ENCODE peak calls at places on chromosome 1, in eight cellular contexts. F is smooth muscle cell of the brain vasculature; C is effector memory CD8-positive, alpha-beta T cell; P is brain microvascular endothelial cell; Q is stimulated activated CD4-positive, alpha-beta T cell treated with anti-CD3 and anti-CD28 coated beads, Interleukin-4, amount 100 ng/mL, for 1 hour; U is Caki2; T is NT2/D1; I is HCT116. D is an unnamed sample.

GRCh38 chr1:92940541-92940940 is 20.7 kb downstream of the DIPK1A start:
- DNase-seq in F (no peak), C (no peak), P (no peak), Q (no peak), U (no peak), T (no peak), I (no peak), D (no peak)

GRCh38 chr1:55931272-55931940 is 648.0 kb downstream of the PLPP3 start:
- DNase-seq in F (no peak), C (no peak), P (no peak), Q (no peak), U (no peak), T (no peak), I (no peak), D (no peak)

GRCh38 chr1:34750610-34751009 is 4.2 kb upstream of the GJB5 start:
- DNase-seq in F (no peak), C (no peak), P (no peak), Q (no peak), U (no peak), T (no peak), I (no peak), D (no peak)

GRCh38 chr1:50996083-50996482 is 26.0 kb downstream of the CDKN2C start:
- DNase-seq in F (no peak), C (no peak), P (no peak), Q (no peak), U (no peak), T (no peak), I (no peak), D (no peak)

GRCh38 chr1:199522936-199523335 is 504.6 kb upstream of the NR5A2 start:
- DNase-seq in F (peak), C (no peak), P (peak), Q (no peak), U (no peak), T (no peak), I (no peak), D (no peak)

GRCh38 chr1:189374816-189375215 is 1102.8 kb downstream of the BRINP3 start:
- DNase-seq in F (no peak), C (no peak), P (no peak), Q (no peak), U (no peak), T (no peak), I (no peak), D (no peak)

GRCh38 chr1:233885196-233886028 is 19.1 kb upstream of the SLC35F3 start:
- DNase-seq in F (no peak), C (no peak), P (no peak), Q (no peak), U (no peak), T (no peak), I (no peak), D (no peak)

GRCh38 chr1:245441699-245442098 is 286.9 kb downstream of the KIF26B start:
- DNase-seq in F (no peak), C (no peak), P (no peak), Q (no peak), U (no peak), T (no peak), I (no peak), D (no peak)

GRCh38 chr1:186304982-186305949 is 69.8 kb downstream of the TPR start:
- DNase-seq in F (no peak), C (no peak), P (peak), Q (no peak), U (peak), T (peak), I (peak), D (peak)

GRCh38 chr1:3483801-3484444 is 29.5 kb downstream of the ARHGEF16 start:
- DNase-seq in F (no peak), C (peak), P (no peak), Q (peak), U (no peak), T (no peak), I (no peak), D (peak)

GRCh38 chr1:27004471-27005165 is 8.0 kb downstream of the TENT5B start:
- DNase-seq in F (no peak), C (no peak), P (peak), Q (no peak), U (no peak), T (no peak), I (no peak), D (no peak)

D was measured in CD4-positive, alpha-beta memory T cell.